ENCODE peak calls at places on chromosomes 1 and 21, in five cellular contexts. G is IMR-90; N is activated naive CD8-positive, alpha-beta T cell treated with anti-CD3 and anti-CD28 coated beads, Interleukin-2, amount 50 U/mL, for 16 hours; L is CD4-positive, alpha-beta memory T cell; Z is osteocyte. T is an unnamed sample.

GRCh38 chr21:43881283-43881682 is 16.3 kb downstream of the AGPAT3 start:
- DNase-seq in L (no peak), N (no peak), G (no peak), Z (no peak), T (no peak)

GRCh38 chr21:27693376-27693775 is 726.5 kb upstream of the ADAMTS5 start:
- DNase-seq in G (peak; percentile 73), N (no peak), Z (no peak), L (no peak), T (no peak)

GRCh38 chr1:65846911-65847310 is 54.2 kb downstream of the PDE4B start:
- DNase-seq in L (no peak), N (no peak), Z (no peak), G (no peak), T (no peak)

GRCh38 chr1:19260211-19261138 is 8.9 kb downstream of the MRTO4 start:
- DNase-seq in N (no peak), Z (no peak), G (peak; percentile 94), L (no peak), T (no peak)

GRCh38 chr1:40267767-40268187 is 9.7 kb downstream of the ZMPSTE24 start:
- DNase-seq in G (peak; percentile 97), N (no peak), Z (no peak), L (no peak), T (no peak)

GRCh38 chr1:91924146-91924545 is 25.1 kb upstream of the BRDT start:
- DNase-seq in L (no peak), G (peak; percentile 91), N (no peak), Z (no peak), T (no peak)

GRCh38 chr1:20142001-20142710 is 3.0 kb downstream of the PLA2G2F start:
- DNase-seq in G (no peak), L (no peak), Z (no peak), N (no peak), T (no peak)

GRCh38 chr1:81585371-81585770 is 215.4 kb upstream of the ADGRL2 start:
- DNase-seq in G (no peak), N (no peak), Z (no peak), L (no peak), T (no peak)

GRCh38 chr1:234429434-234429806 is 49.6 kb downstream of the TARBP1 start:
- DNase-seq in G (no peak), Z (no peak), L (no peak), N (no peak), T (no peak)

GRCh38 chr1:46735708-46736324 is 16.9 kb upstream of the EFCAB14 start:
- DNase-seq in Z (no peak), L (peak; percentile 29), G (peak; percentile 60), N (no peak), T (no peak)